ENCODE peak calls at places on chromosome 7, in six cellular contexts. Y is ovary; V is heart left ventricle; Q is CD4-positive, alpha-beta T cell; A is neuronal stem cell; B is PC-3. P is an unnamed sample.
A peak's percentile ranks its signal among the peaks of the same experiment; 100 is the strongest.

GRCh38 chr7:29976673-29977072 is 12.9 kb downstream of the SCRN1 start:
- DNase-seq in Y (peak; percentile 29), V (no peak), Q (no peak), A (no peak), B (no peak), P (no peak)

GRCh38 chr7:78279457-78279856 is 480.9 kb downstream of the PHTF2 start:
- DNase-seq in Y (no peak), V (no peak), Q (no peak), A (no peak), B (no peak), P (no peak)

GRCh38 chr7:111855161-111855841 is 293.0 kb upstream of the IMMP2L start:
- DNase-seq in Y (no peak), V (no peak), Q (no peak), A (peak; percentile 15), B (peak; percentile 62), P (no peak)

GRCh38 chr7:84637568-84638338 is 443.2 kb upstream of the SEMA3A start:
- DNase-seq in Y (no peak), V (no peak), Q (no peak), A (no peak), B (peak; percentile 88), P (peak; percentile 33)

GRCh38 chr7:96719164-96719563 is 9.5 kb upstream of the SEM1 start:
- DNase-seq in Y (no peak), V (no peak), Q (no peak), A (no peak), B (no peak), P (no peak)

GRCh38 chr7:68679456-68680234 is 918.6 kb upstream of the AUTS2 start:
- DNase-seq in Y (no peak), V (no peak), Q (no peak), A (no peak), B (no peak), P (no peak)

GRCh38 chr7:25852995-25853713 is 298.8 kb upstream of the NFE2L3 start:
- DNase-seq in Y (no peak), V (no peak), Q (no peak), A (no peak), B (no peak), P (no peak)

GRCh38 chr7:120799147-120799546 is 58.8 kb downstream of the TSPAN12 start:
- DNase-seq in Y (no peak), V (no peak), Q (no peak), A (no peak), B (no peak), P (no peak)

GRCh38 chr7:92343719-92344118 is 97.9 kb downstream of the ANKIB1 start:
- DNase-seq in Y (no peak), V (no peak), Q (no peak), A (no peak), B (no peak), P (no peak)

GRCh38 chr7:87316846-87317545 is 28.5 kb upstream of the CROT start:
- DNase-seq in Y (no peak), V (no peak), Q (no peak), A (no peak), B (peak; percentile 94), P (peak; percentile 95)

GRCh38 chr7:50651227-50651989 is 86.2 kb upstream of the DDC start:
- DNase-seq in Y (no peak), V (no peak), Q (no peak), A (no peak), B (no peak), P (no peak)

DNA sequence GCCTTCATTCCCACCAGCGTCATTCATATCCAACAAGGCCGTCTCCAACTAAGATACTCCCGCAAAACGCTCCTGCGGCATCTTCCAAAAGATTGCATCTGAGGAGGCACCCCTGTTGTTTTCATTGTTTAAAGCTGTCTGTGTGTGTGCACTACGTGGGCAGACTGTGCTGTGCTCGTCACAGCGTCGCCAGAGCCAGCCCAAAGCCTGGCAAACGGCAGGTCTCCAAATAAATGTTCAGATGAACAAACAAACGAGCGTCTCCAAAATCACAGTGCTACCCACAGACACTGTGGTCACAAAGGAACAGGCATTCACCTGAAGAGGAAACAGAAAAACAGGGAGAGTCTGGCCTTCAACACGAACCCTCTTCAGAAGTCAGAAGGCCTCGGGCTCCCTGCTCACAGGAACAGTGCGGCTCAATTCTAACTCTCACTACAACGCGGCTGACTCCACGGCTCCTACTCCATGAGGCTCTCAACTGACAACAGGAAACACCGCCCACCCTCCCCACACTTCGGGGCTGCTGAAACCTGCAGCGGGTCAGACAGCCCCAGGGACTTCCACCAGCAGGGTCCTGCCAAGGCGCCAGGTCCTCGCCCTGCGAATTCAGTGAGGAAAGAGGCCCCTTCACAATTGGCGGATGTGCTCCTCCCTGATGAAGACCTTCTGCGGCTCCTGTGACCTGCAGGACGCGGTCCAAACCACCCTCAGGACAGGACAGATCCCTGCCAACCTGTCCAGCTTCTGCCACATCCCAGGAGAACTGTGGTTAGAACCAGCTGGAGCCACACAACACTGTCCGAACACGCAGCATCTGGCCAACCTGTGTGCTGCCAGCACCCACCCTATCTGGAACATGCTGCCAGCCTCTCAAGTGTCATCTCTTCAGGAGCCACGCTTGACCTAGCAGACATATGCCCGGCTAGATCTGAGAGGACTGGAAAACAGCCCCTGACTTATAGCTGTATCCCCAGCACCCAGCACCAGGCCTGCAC is 36.1 kb downstream of the MAD1L1 start:
- DNase-seq in Y (peak; percentile 12), V (no peak), Q (no peak), A (no peak), B (no peak), P (no peak)
- H3K27ac ChIP-seq in Y (no peak overlapping the region), V (peak overlapping the region; percentile 66), Q (no peak overlapping the region), A (no peak overlapping the region), B (no peak overlapping the region), P (peak overlapping the region; percentile 42)

GRCh38 chr7:98816925-98817710 is 52.7 kb downstream of the TMEM130 start:
- DNase-seq in Y (no peak), V (no peak), Q (no peak), A (no peak), B (no peak), P (no peak)
- H3K27ac ChIP-seq in Y (no peak overlapping the region), V (no peak overlapping the region), Q (no peak overlapping the region), A (no peak overlapping the region), B (no peak overlapping the region), P (no peak overlapping the region)

DNA sequence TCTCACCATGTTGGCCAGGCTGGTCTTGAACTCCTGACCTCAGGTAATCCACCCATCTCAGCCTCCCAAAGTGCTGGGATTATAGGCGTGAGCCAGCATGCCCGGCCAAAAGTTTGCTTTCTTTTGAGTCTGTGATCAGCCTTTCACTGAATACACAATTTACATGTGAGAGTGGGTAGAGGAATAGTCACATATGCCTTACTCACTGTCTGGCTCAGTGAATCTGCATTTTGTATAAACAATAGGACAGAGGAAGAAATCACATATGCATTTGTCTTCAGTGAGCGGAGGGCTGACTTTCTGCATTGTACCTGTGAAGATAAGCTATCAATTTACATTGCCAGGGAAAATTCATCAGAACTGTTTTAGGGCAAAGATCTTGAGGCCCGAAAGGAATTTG is 2.5 kb upstream of the TECPR1 start:
- DNase-seq in Y (no peak), V (no peak), Q (no peak), A (no peak), B (no peak), P (no peak)
- H3K27ac ChIP-seq in Y (no peak overlapping the region), V (no peak overlapping the region), Q (no peak overlapping the region), A (no peak overlapping the region), B (no peak overlapping the region), P (no peak overlapping the region)

DNA sequence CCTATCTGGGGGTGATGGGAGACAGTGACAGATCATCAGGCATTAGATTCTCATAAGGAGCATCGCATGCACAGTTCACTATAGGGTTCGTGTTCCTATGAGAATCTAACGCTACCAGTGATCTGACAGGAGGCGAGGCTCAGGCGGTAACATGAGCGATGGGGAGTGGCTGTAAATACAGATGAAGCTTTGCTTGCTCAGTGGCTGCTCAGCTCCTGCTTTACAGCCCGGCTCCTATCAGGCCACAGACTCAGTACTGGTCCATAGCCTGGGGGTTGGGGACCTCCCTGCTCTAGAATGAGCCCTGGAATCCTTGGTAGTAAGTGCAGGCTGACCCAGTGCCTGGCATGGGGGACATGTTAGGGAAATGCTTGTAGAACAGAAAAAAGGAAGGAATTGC is 426.0 kb downstream of the TYW1 start:
- DNase-seq in Y (no peak), V (no peak), Q (no peak), A (no peak), B (no peak), P (no peak)
- H3K27ac ChIP-seq in Y (no peak overlapping the region), V (no peak overlapping the region), Q (no peak overlapping the region), A (no peak overlapping the region), B (no peak overlapping the region), P (no peak overlapping the region)

GRCh38 chr7:1049801-1050200 is 5.5 kb downstream of the GPR146 start:
- DNase-seq in Y (no peak), V (no peak), Q (no peak), A (no peak), B (no peak), P (no peak)
- H3K27ac ChIP-seq in Y (no peak overlapping the region), V (peak overlapping the region; percentile 7), Q (no peak overlapping the region), A (no peak overlapping the region), B (no peak overlapping the region), P (no peak overlapping the region)

GRCh38 chr7:101137651-101138148 is 10.8 kb downstream of the SERPINE1 start:
- DNase-seq in Y (no peak), V (no peak), Q (no peak), A (no peak), B (no peak), P (no peak)
- H3K27ac ChIP-seq in Y (no peak overlapping the region), V (peak overlapping the region; percentile 55), Q (no peak overlapping the region), A (no peak overlapping the region), B (peak overlapping the region; percentile 89), P (peak overlapping the region; percentile 92)

DNA sequence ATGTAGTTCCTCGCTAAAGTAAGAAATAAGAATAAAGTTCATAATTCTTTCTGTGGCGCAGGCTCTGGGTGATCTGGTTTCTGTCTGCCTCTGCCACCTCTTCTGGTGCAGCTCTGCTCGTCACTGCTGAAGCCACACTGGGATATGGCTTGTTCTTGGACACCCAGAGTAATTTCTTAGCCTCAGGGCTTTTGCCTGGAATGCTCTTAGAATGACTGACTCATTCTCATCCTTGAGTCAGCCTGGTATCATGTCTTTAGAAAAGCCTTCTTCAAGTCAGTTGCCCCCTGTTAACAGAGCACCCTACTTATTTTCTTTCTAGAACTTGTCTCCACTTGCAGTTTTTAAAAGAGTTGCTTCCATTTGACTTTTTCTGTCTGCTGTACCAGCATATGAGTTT is 2.0 kb downstream of the ZSCAN25 start:
- DNase-seq in Y (no peak), V (no peak), Q (no peak), A (no peak), B (peak; percentile 94), P (peak; percentile 66)
- H3K27ac ChIP-seq in Y (no peak overlapping the region), V (no peak overlapping the region), Q (no peak overlapping the region), A (no peak overlapping the region), B (peak overlapping the region; percentile 54), P (peak overlapping the region; percentile 78)

DNA sequence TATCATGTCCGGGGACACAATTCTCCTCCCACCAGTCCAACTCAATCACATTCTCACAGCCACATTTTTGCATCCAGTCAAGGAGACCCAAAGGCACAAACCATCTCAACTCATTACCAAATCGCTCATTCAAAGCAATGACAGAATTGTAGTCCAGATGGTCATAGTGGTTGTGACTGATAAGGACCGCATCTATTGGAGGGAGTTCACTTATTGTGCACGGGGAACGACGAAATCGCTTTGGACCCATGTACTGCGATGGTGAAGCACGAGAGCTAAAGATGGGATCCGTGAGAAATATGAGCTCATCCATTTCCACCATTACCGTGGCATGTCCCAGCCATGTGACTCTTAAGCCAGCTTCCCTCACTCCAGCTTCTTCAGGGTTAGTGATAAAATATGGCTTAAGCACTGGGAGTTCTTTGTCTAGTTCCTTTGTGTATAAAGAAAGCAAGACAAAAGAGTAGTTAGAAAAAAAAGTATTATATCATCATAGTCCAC is 29.1 kb downstream of the NAPEPLD start:
- DNase-seq in Y (no peak), V (no peak), Q (no peak), A (no peak), B (no peak), P (no peak)
- H3K27ac ChIP-seq in Y (no peak overlapping the region), V (no peak overlapping the region), Q (no peak overlapping the region), A (no peak overlapping the region), B (no peak overlapping the region), P (no peak overlapping the region)